ENCODE peak calls at places on chromosomes 7 and 10, in six cellular contexts. L, Y, E, F, I and U are unnamed samples.
A peak's percentile ranks its signal among the peaks of the same experiment; 100 is the strongest.

GRCh38 chr10:97762056-97762455 is 9.7 kb downstream of the SFRP5 start:
- DNase-seq in L (no peak), Y (no peak), E (no peak), F (no peak), I (no peak), U (no peak)

GRCh38 chr10:75895259-75895658 is 463.8 kb downstream of the LRMDA start:
- DNase-seq in L (no peak), Y (no peak), E (no peak), F (no peak), I (no peak), U (no peak)

GRCh38 chr7:131786204-131786603 is 229.8 kb upstream of the PODXL start:
- DNase-seq in L (no peak), Y (no peak), E (no peak), F (no peak), I (no peak), U (no peak)

GRCh38 chr7:3648276-3648675 is 347.2 kb downstream of the SDK1 start:
- DNase-seq in L (no peak), Y (no peak), E (no peak), F (no peak), I (no peak), U (no peak)

GRCh38 chr10:110387983-110388681 is 83.4 kb upstream of the SMNDC1 start:
- DNase-seq in L (no peak), Y (no peak), E (no peak), F (no peak), I (no peak), U (no peak)

GRCh38 chr10:129881641-129882040 is 82.4 kb downstream of the EBF3 start:
- DNase-seq in L (no peak), Y (no peak), E (no peak), F (no peak), I (no peak), U (no peak)

GRCh38 chr10:102775973-102776669 is 32.4 kb downstream of the WBP1L start:
- DNase-seq in L (peak; percentile 59), Y (peak; percentile 43), E (peak; percentile 95), F (peak; percentile 56), I (no peak), U (peak; percentile 41)

GRCh38 chr7:122143376-122143750 is 686 bp downstream of the AASS start:
- DNase-seq in L (peak; percentile 9), Y (no peak), E (peak; percentile 6), F (peak; percentile 37), I (peak; percentile 40), U (peak; percentile 44)

GRCh38 chr7:84083846-84084245 is 110.7 kb downstream of the SEMA3A start:
- DNase-seq in L (no peak), Y (no peak), E (no peak), F (no peak), I (no peak), U (no peak)

GRCh38 chr7:106067678-106068077 is 44.4 kb downstream of the SYPL1 start:
- DNase-seq in L (no peak), Y (no peak), E (no peak), F (no peak), I (no peak), U (no peak)

GRCh38 chr10:80964179-80964578 is 426.5 kb downstream of the SH2D4B start:
- DNase-seq in L (no peak), Y (no peak), E (no peak), F (no peak), I (no peak), U (no peak)

GRCh38 chr7:32525839-32526238 is 30.6 kb downstream of the AVL9 start:
- DNase-seq in L (no peak), Y (no peak), E (no peak), F (no peak), I (no peak), U (peak; percentile 31)

GRCh38 chr10:94094540-94094939 is 100.8 kb downstream of the PLCE1 start:
- DNase-seq in L (no peak), Y (no peak), E (no peak), F (no peak), I (no peak), U (no peak)

GRCh38 chr7:37920305-37920618 is 178 bp upstream of the EPDR1 start:
- DNase-seq in L (no peak), Y (no peak), E (no peak), F (no peak), I (no peak), U (no peak)

GRCh38 chr7:37918526-37918925 is 1.9 kb upstream of the SFRP4 start:
- DNase-seq in L (no peak), Y (peak; percentile 54), E (no peak), F (no peak), I (no peak), U (no peak)

GRCh38 chr7:37921340-37921805 is 933 bp downstream of the EPDR1 start:
- DNase-seq in L (peak; percentile 45), Y (peak; percentile 68), E (no peak), F (peak; percentile 39), I (peak; percentile 50), U (peak; percentile 31)

GRCh38 chr7:37921876-37922275 is 1.4 kb downstream of the EPDR1 start:
- DNase-seq in L (no peak), Y (no peak), E (no peak), F (no peak), I (no peak), U (no peak)

DNA sequence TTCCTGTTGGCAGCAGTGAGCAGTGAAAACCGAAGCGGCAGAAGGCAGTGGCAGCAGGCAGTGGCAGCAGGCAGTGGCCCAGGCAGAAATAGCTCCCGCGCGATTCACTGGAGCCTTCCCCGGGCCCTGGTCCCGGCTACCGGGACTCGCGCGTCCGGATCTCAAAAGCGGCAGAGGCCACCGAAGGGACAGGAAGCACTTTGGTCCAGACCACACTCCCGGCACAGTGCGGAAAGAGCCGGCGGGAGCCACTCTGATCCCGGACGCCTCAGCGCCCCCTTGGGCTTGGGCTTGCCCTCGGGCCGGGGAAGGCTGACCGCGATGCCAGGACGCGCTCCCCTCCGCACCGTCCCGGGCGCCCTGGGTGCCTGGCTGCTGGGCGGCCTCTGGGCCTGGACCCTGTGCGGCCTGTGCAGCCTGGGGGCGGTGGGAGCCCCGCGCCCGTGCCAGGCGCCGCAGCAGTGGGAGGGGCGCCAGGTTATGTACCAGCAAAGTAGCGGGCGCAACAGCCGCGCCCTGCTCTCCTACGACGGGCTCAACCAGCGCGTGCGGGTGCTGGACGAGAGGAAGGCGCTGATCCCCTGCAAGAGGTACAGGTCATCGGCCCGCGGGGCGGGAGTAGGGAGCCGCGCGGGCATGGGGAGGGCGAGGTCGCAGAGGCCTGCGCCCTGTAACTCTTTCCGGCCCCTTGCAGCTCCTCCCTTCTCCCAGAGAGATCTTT is at the start of gene EPDR1:
- DNase-seq in L (peak; percentile 75), Y (peak; percentile 75), E (peak; percentile 58), F (peak; percentile 75), I (peak; percentile 64), U (peak; percentile 65)
- TF ChIP-seq CTCF in L (peak; percentile 62), Y (peak; percentile 43), E (no peak), F (no peak), I (peak; percentile 42), U (peak; percentile 28)

DNA sequence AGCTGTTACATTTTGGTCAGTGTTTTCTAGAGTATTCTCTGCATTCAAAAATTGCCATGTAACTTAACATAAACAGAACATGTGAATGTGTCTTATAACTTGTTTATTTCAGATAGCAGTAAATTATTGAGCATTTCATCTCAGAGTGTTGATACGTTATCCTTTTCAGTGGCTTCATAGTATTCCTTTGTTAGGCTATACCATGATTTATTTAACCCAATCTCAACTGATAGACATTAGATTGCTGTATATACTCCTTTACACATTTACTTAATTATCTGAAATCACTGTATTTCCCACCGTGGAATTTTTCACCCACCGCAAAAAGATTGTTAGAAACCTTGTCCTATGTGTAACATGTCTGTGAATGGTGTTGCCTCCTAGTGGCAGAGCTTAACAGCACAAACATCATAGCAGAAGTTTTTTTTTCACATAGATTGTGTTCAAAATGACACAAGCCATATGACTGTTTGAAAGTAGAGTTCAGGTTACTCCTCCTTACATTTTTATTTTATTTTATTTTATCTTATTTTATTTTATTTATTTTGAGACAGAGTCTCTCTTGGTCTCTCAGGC is 21.4 kb downstream of the SLF2 start:
- DNase-seq in L (no peak), Y (no peak), E (no peak), F (no peak), I (no peak), U (peak; percentile 8)
- TF ChIP-seq CTCF in L (peak; percentile 21), Y (peak; percentile 72), E (no peak), F (no peak), I (peak; percentile 55), U (peak; percentile 68)

GRCh38 chr10:52746169-52746568 is 26.4 kb downstream of the MBL2 start:
- DNase-seq in L (no peak), Y (no peak), E (no peak), F (no peak), I (no peak), U (no peak)
- TF ChIP-seq CTCF in L (no peak), Y (no peak), E (no peak), F (no peak), I (no peak), U (no peak)

GRCh38 chr10:1199345-1199673 is 143.1 kb downstream of the WDR37 start:
- DNase-seq in L (peak; percentile 7), Y (no peak), E (no peak), F (no peak), I (no peak), U (no peak)
- TF ChIP-seq CTCF in L (no peak), Y (no peak), E (no peak), F (no peak), I (no peak), U (no peak)

GRCh38 chr7:1843921-1844335 is 173.9 kb downstream of the ELFN1 start:
- DNase-seq in L (peak; percentile 3), Y (no peak), E (no peak), F (peak; percentile 11), I (peak; percentile 22), U (no peak)

GRCh38 chr7:1843271-1843861 is 173.3 kb downstream of the ELFN1 start:
- DNase-seq in L (no peak), Y (no peak), E (no peak), F (no peak), I (peak; percentile 17), U (no peak)

GRCh38 chr7:1845536-1846311 is 175.6 kb downstream of the ELFN1 start:
- DNase-seq in L (peak; percentile 4), Y (no peak), E (no peak), F (peak; percentile 8), I (peak; percentile 22), U (no peak)

GRCh38 chr7:1844956-1845390 is 174.9 kb downstream of the ELFN1 start:
- DNase-seq in L (peak; percentile 3), Y (no peak), E (no peak), F (peak; percentile 9), I (peak; percentile 46), U (no peak)

GRCh38 chr7:1844336-1844955 is 174.4 kb downstream of the ELFN1 start:
- DNase-seq in L (no peak), Y (no peak), E (no peak), F (peak; percentile 15), I (peak; percentile 31), U (no peak)
- TF ChIP-seq CTCF in L (no peak), Y (no peak), E (no peak), F (no peak), I (no peak), U (no peak)